ENCODE peak calls at places on chromosomes 3 and 15, in four cellular contexts. A is activated T-helper 9 cell treated with anti-CD3 and anti-CD28 coated beads, Interleukin-2, amount 50 U/mL, for 16 hours; U is stimulated activated CD8-positive, alpha-beta memory T cell treated with anti-CD3 and anti-CD28 coated beads, Interleukin-7, amount 100 ng/mL, for 1 hour; H is OCI-LY7. D is an unnamed sample.

GRCh38 chr3:42638339-42638842 is 15.1 kb upstream of the ZBTB47 start:
- DNase-seq in A (no peak), U (no peak), H (no peak), D (no peak)

GRCh38 chr3:47410801-47411646 is 30.2 kb downstream of the PTPN23 start:
- DNase-seq in H (no peak), A (no peak), U (no peak), D (no peak)

GRCh38 chr3:160472344-160472743 is 22.8 kb upstream of the TRIM59 start:
- DNase-seq in H (no peak), U (no peak), A (no peak), D (no peak)

GRCh38 chr15:68441045-68441743 is 9.2 kb upstream of the ITGA11 start:
- DNase-seq in U (no peak), A (no peak), H (no peak), D (no peak)

GRCh38 chr15:50315814-50316630 is 39.0 kb downstream of the GABPB1 start:
- DNase-seq in U (no peak), A (no peak), H (peak), D (peak)

GRCh38 chr3:160486459-160486869 is 36.9 kb upstream of the TRIM59 start:
- DNase-seq in U (no peak), H (peak), A (no peak), D (no peak)

GRCh38 chr15:68356778-68357177 is 75.2 kb downstream of the ITGA11 start:
- DNase-seq in U (no peak), A (no peak), H (no peak), D (no peak)

GRCh38 chr3:118972974-118973373 is 61.7 kb downstream of the IGSF11 start:
- DNase-seq in A (no peak), U (no peak), H (no peak), D (no peak)

GRCh38 chr15:86799226-86799625 is 719.6 kb downstream of the AGBL1 start:
- DNase-seq in H (no peak), U (no peak), A (no peak), D (no peak)

GRCh38 chr3:16439163-16439847 is 74.2 kb downstream of the RFTN1 start:
- DNase-seq in A (no peak), U (no peak), H (no peak), D (no peak)

GRCh38 chr15:73334086-73334485 is 34.7 kb downstream of the HCN4 start:
- DNase-seq in H (no peak), A (no peak), U (no peak), D (no peak)

GRCh38 chr3:25495304-25495703 is 67.2 kb downstream of the RARB start:
- DNase-seq in U (no peak), A (no peak), H (no peak), D (no peak)

GRCh38 chr3:168093790-168094189 is 1.9 kb downstream of the GOLIM4 start:
- DNase-seq in A (no peak), U (no peak), H (no peak), D (no peak)

GRCh38 chr3:34955684-34956083 is 683.6 kb upstream of the ARPP21 start:
- DNase-seq in U (no peak), A (no peak), H (no peak), D (no peak)

GRCh38 chr15:85421116-85421925 is 40.9 kb downstream of the AKAP13 start:
- DNase-seq in U (no peak), H (no peak), A (no peak), D (no peak)

GRCh38 chr3:3109407-3110298 is 521 bp downstream of the IL5RA start:
- DNase-seq in U (no peak), A (no peak), H (no peak), D (no peak)

GRCh38 chr3:15241341-15241740 is 35.3 kb downstream of the CAPN7 start:
- DNase-seq in H (peak), U (no peak), A (peak), D (no peak)

GRCh38 chr3:4744405-4745239 is 234.6 kb upstream of the BHLHE40 start:
- DNase-seq in H (no peak), U (no peak), A (no peak), D (no peak)

D was measured in Panc1.